ENCODE peak calls at places on chromosomes 13 and 19, in eight cellular contexts. Z is heart left ventricle; U is endothelial cell of umbilical vein; N is AG09309; P is GM04504; H is stimulated activated CD4-positive, alpha-beta T cell treated with anti-CD3 and anti-CD28 coated beads, TNF-alpha, amount 100 ng/mL, for 4 hours; Y is non-pigmented ciliary epithelial cell; J is mesendoderm. E is an unnamed sample.

GRCh38 chr13:94056362-94056990 is 423.0 kb downstream of the DCT start:
- DNase-seq in H (no peak), U (no peak), N (no peak), Y (no peak), J (peak; percentile 59), P (no peak), Z (no peak), E (no peak)

GRCh38 chr19:29665215-29665825 is at the start of gene PLEKHF1:
- DNase-seq in Z (peak; percentile 95), Y (no peak), P (peak; percentile 59), H (peak; percentile 84), U (peak; percentile 83), J (peak; percentile 83), N (no peak), E (peak; percentile 93)

GRCh38 chr19:4256563-4256962 is 9.7 kb downstream of the YJU2 start:
- DNase-seq in J (peak; percentile 51), N (no peak), U (no peak), Y (no peak), P (no peak), H (no peak), Z (no peak), E (no peak)

GRCh38 chr13:48655291-48655690 is 1.6 kb downstream of the CYSLTR2 start:
- DNase-seq in H (no peak), J (no peak), Y (no peak), U (no peak), P (no peak), N (no peak), Z (no peak), E (no peak)

GRCh38 chr19:52991021-52991420 is 22.7 kb upstream of the ERVV-1 start:
- DNase-seq in N (no peak), U (no peak), Z (no peak), Y (no peak), J (no peak), P (no peak), H (no peak), E (no peak)

GRCh38 chr13:34162545-34162936 is 344.6 kb downstream of the RFC3 start:
- DNase-seq in P (peak; percentile 42), Z (no peak), J (peak; percentile 46), H (no peak), U (no peak), Y (peak; percentile 79), N (peak; percentile 34), E (no peak)

GRCh38 chr13:48018637-48019036 is 17.6 kb upstream of the SUCLA2 start:
- DNase-seq in P (no peak), J (no peak), Z (no peak), U (no peak), Y (no peak), H (no peak), N (no peak), E (no peak)

GRCh38 chr13:80265348-80265747 is 75.6 kb downstream of the SPRY2 start:
- DNase-seq in Z (no peak), U (no peak), H (no peak), N (no peak), Y (no peak), J (no peak), P (no peak), E (no peak)

GRCh38 chr19:50505856-50506611 is 5.0 kb downstream of the JOSD2 start:
- DNase-seq in P (no peak), H (no peak), J (no peak), U (no peak), Z (no peak), N (no peak), Y (no peak), E (no peak)

GRCh38 chr19:49061445-49061844 is 3.2 kb downstream of the NTF4 start:
- DNase-seq in H (no peak), P (no peak), N (no peak), U (no peak), Z (no peak), Y (no peak), J (no peak), E (no peak)